ENCODE peak calls at places on chromosomes 7 and 10, in ten cellular contexts. N is AG04450, H is body of pancreas, A is PC-9, V is dorsolateral prefrontal cortex, D is Karpas-422, X is HCT116, S is Panc1, C is A673, U is breast epithelium. Z is an unnamed sample.

GRCh38 chr7:111388016-111388415 is 174.3 kb downstream of the IMMP2L start:
- DNase-seq in N (no peak), H (no peak), A (no peak), V (no peak), D (no peak), X (no peak), S (no peak), C (no peak), U (no peak), Z (no peak)

GRCh38 chr10:22624289-22624738 is 90.1 kb downstream of the PIP4K2A start:
- DNase-seq in N (peak), H (no peak), A (peak), V (no peak), D (no peak), X (no peak), S (peak), C (peak), U (no peak), Z (peak)

GRCh38 chr7:156192921-156193320 is 380.7 kb upstream of the SHH start:
- DNase-seq in N (no peak), H (no peak), A (no peak), V (no peak), D (no peak), X (peak), S (no peak), C (no peak), U (no peak), Z (no peak)

GRCh38 chr7:101696-102376 is 90.5 kb upstream of the FAM20C start:
- DNase-seq in N (peak), H (no peak), A (peak), V (peak), D (no peak), X (no peak), S (peak), C (no peak), U (no peak), Z (peak)

GRCh38 chr10:13830385-13830784 is 243.6 kb downstream of the PRPF18 start:
- DNase-seq in N (no peak), H (no peak), A (no peak), V (no peak), D (no peak), X (no peak), S (no peak), C (no peak), U (no peak), Z (no peak)

GRCh38 chr10:16742165-16742960 is 74.9 kb downstream of the RSU1 start:
- DNase-seq in N (no peak), H (no peak), A (no peak), V (no peak), D (no peak), X (no peak), S (no peak), C (peak), U (no peak), Z (no peak)

GRCh38 chr10:110168601-110169481 is 38.6 kb upstream of the MXI1 start:
- DNase-seq in N (no peak), H (no peak), A (no peak), V (no peak), D (no peak), X (no peak), S (no peak), C (no peak), U (no peak), Z (no peak)

GRCh38 chr10:75911426-75911825 is 480.0 kb downstream of the LRMDA start:
- DNase-seq in N (no peak), H (no peak), A (no peak), V (no peak), D (no peak), X (no peak), S (no peak), C (no peak), U (no peak), Z (peak)

GRCh38 chr10:22319559-22320558 is 1.0 kb upstream of the BMI1 start:
- DNase-seq in N (no peak), H (no peak), A (no peak), V (no peak), D (peak), X (no peak), S (no peak), C (no peak), U (no peak), Z (no peak)

GRCh38 chr7:21640150-21640549 is 97.3 kb downstream of the DNAH11 start:
- DNase-seq in N (no peak), H (no peak), A (peak), V (no peak), D (no peak), X (no peak), S (no peak), C (no peak), U (no peak), Z (no peak)

GRCh38 chr7:13882051-13882450 is 107.4 kb downstream of the ETV1 start:
- DNase-seq in N (no peak), H (no peak), A (no peak), V (no peak), D (no peak), X (no peak), S (no peak), C (no peak), U (no peak), Z (no peak)

GRCh38 chr7:2546776-2547586 is 8.3 kb downstream of the BRAT1 start:
- DNase-seq in N (no peak), H (no peak), A (no peak), V (no peak), D (no peak), X (no peak), S (no peak), C (no peak), U (no peak), Z (no peak)

GRCh38 chr10:5519054-5519453 is 5.7 kb upstream of the CALML3 start:
- DNase-seq in N (no peak), H (no peak), A (no peak), V (no peak), D (no peak), X (no peak), S (no peak), C (no peak), U (no peak), Z (no peak)

GRCh38 chr10:117653170-117653515 is 110.6 kb downstream of the EMX2 start:
- DNase-seq in N (peak), H (peak), A (peak), V (no peak), D (no peak), X (peak), S (peak), C (peak), U (no peak), Z (peak)

GRCh38 chr10:92126100-92126650 is 164.7 kb downstream of the CPEB3 start:
- DNase-seq in N (no peak), H (no peak), A (no peak), V (no peak), D (no peak), X (no peak), S (no peak), C (no peak), U (no peak), Z (peak)

GRCh38 chr10:126565456-126565855 is 105.0 kb downstream of the C10orf90 start:
- DNase-seq in N (no peak), H (no peak), A (no peak), V (no peak), D (no peak), X (no peak), S (no peak), C (peak), U (no peak), Z (no peak)

GRCh38 chr10:86066696-86067095 is 299.9 kb downstream of the GRID1 start:
- DNase-seq in N (no peak), H (no peak), A (no peak), V (peak), D (no peak), X (no peak), S (no peak), C (no peak), U (no peak), Z (no peak)

GRCh38 chr10:124534231-124534798 is 72.7 kb downstream of the LHPP start:
- DNase-seq in N (no peak), H (peak), A (no peak), V (no peak), D (peak), X (no peak), S (no peak), C (no peak), U (peak), Z (no peak)

GRCh38 chr10:88288621-88289059 is 294.5 kb downstream of the RNLS start:
- DNase-seq in N (no peak), H (no peak), A (no peak), V (no peak), D (no peak), X (no peak), S (no peak), C (no peak), U (no peak), Z (peak)

GRCh38 chr7:103914147-103914899 is 75.1 kb downstream of the RELN start:
- DNase-seq in N (no peak), H (no peak), A (no peak), V (no peak), D (no peak), X (no peak), S (no peak), C (no peak), U (no peak), Z (no peak)

GRCh38 chr7:1533569-1534329 is 3.2 kb downstream of the MAFK start:
- DNase-seq in N (peak), H (peak), A (peak), V (no peak), D (no peak), X (no peak), S (peak), C (peak), U (peak), Z (peak)

GRCh38 chr10:129756912-129757861 is 206.9 kb downstream of the EBF3 start:
- DNase-seq in N (no peak), H (peak), A (no peak), V (peak), D (no peak), X (no peak), S (no peak), C (no peak), U (peak), Z (peak)

GRCh38 chr7:70830426-70830825 is 301.5 kb upstream of the GALNT17 start:
- DNase-seq in N (no peak), H (no peak), A (no peak), V (no peak), D (no peak), X (no peak), S (no peak), C (no peak), U (no peak), Z (no peak)

GRCh38 chr10:20276127-20276979 is 460.1 kb downstream of the PLXDC2 start:
- DNase-seq in N (no peak), H (no peak), A (no peak), V (no peak), D (no peak), X (no peak), S (no peak), C (peak), U (no peak), Z (peak)

GRCh38 chr10:89389254-89389653 is 3.2 kb upstream of the IFIT1 start:
- DNase-seq in N (no peak), H (no peak), A (no peak), V (no peak), D (no peak), X (peak), S (no peak), C (peak), U (no peak), Z (peak)

GRCh38 chr10:85934586-85934985 is 432.0 kb downstream of the GRID1 start:
- DNase-seq in N (no peak), H (no peak), A (no peak), V (no peak), D (no peak), X (no peak), S (no peak), C (no peak), U (no peak), Z (no peak)

GRCh38 chr10:116133641-116134040 is 139.4 kb downstream of the GFRA1 start:
- DNase-seq in N (no peak), H (no peak), A (no peak), V (no peak), D (no peak), X (no peak), S (no peak), C (no peak), U (no peak), Z (no peak)

GRCh38 chr7:25854608-25855497 is 297.1 kb upstream of the NFE2L3 start:
- DNase-seq in N (peak), H (no peak), A (peak), V (no peak), D (peak), X (peak), S (no peak), C (peak), U (no peak), Z (peak)

GRCh38 chr10:5564537-5565204 is 39.9 kb downstream of the CALML3 start:
- DNase-seq in N (no peak), H (peak), A (no peak), V (no peak), D (no peak), X (no peak), S (no peak), C (no peak), U (peak), Z (no peak)

GRCh38 chr10:34003561-34003960 is 669.1 kb upstream of the NRP1 start:
- DNase-seq in N (no peak), H (no peak), A (no peak), V (no peak), D (no peak), X (no peak), S (no peak), C (no peak), U (no peak), Z (no peak)

GRCh38 chr7:128030999-128031681 is at the start of gene LRRC4:
- DNase-seq in N (no peak), H (no peak), A (no peak), V (no peak), D (peak), X (no peak), S (no peak), C (peak), U (no peak), Z (peak)

GRCh38 chr10:29688230-29688634 is 53.5 kb upstream of the SVIL start:
- DNase-seq in N (no peak), H (no peak), A (no peak), V (no peak), D (no peak), X (peak), S (no peak), C (peak), U (no peak), Z (no peak)

GRCh38 chr7:142645777-142646176 is 103.5 kb upstream of the PRSS1 start:
- DNase-seq in N (no peak), H (no peak), A (no peak), V (no peak), D (no peak), X (no peak), S (no peak), C (no peak), U (no peak), Z (no peak)

GRCh38 chr10:15485684-15486316 is 114.7 kb upstream of the FAM171A1 start:
- DNase-seq in N (no peak), H (peak), A (no peak), V (no peak), D (no peak), X (no peak), S (no peak), C (no peak), U (no peak), Z (no peak)

GRCh38 chr7:91512958-91513357 is 248.7 kb downstream of the FZD1 start:
- DNase-seq in N (no peak), H (no peak), A (peak), V (no peak), D (no peak), X (no peak), S (no peak), C (peak), U (no peak), Z (peak)

GRCh38 chr10:111756541-111757061 is 427.0 kb downstream of the GPAM start:
- DNase-seq in N (no peak), H (peak), A (no peak), V (peak), D (peak), X (peak), S (peak), C (peak), U (peak), Z (peak)

GRCh38 chr7:130344248-130344866 is at the start of gene CPA5:
- DNase-seq in N (no peak), H (no peak), A (no peak), V (no peak), D (no peak), X (no peak), S (no peak), C (no peak), U (no peak), Z (no peak)

GRCh38 chr10:80292607-80293239 is 3.3 kb upstream of the MAT1A start:
- DNase-seq in N (no peak), H (no peak), A (no peak), V (no peak), D (no peak), X (no peak), S (no peak), C (no peak), U (no peak), Z (no peak)
- H3K27ac ChIP-seq in N (no peak), H (no peak), A (no peak), V (no peak), D (no peak), X (no peak), S (no peak), C (no peak), U (no peak), Z (no peak)

DNA sequence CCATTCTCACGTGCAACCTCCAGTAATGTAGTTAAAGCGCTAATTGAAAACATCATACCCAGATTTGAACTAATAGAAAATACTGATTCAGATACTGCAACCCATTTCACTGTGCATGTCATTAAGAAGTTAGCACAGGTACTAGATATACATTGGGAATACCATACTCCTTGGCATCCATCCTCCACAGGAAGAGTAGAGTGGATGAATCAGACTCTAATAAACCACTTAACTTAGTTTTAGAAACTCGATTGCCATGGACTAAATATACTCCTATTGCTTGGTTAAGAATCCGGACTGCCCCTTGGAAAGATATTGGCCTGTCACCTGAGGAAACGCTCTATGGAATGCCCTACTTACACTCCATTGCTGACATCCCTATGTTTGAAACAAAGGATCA is 9.5 kb downstream of the AKR1B15 start:
- DNase-seq in N (no peak), H (no peak), A (no peak), V (no peak), D (no peak), X (no peak), S (no peak), C (no peak), U (no peak), Z (no peak)
- H3K27ac ChIP-seq in N (no peak), H (no peak), A (no peak), V (no peak), D (no peak), X (no peak), S (no peak), C (no peak), U (no peak), Z (no peak)

GRCh38 chr7:93890041-93890463 is 501 bp downstream of the TFPI2 start:
- DNase-seq in N (no peak), H (peak), A (peak), V (no peak), D (no peak), X (no peak), S (no peak), C (peak), U (no peak), Z (peak)
- H3K27ac ChIP-seq in N (no peak), H (peak), A (peak), V (no peak), D (no peak), X (no peak), S (no peak), C (no peak), U (peak), Z (peak)

GRCh38 chr10:81040947-81041346 is 503.2 kb downstream of the SH2D4B start:
- DNase-seq in N (no peak), H (no peak), A (no peak), V (no peak), D (no peak), X (no peak), S (no peak), C (no peak), U (no peak), Z (no peak)
- H3K27ac ChIP-seq in N (no peak), H (no peak), A (no peak), V (no peak), D (no peak), X (no peak), S (no peak), C (no peak), U (no peak), Z (no peak)

GRCh38 chr7:42914726-42915045 is 2.8 kb upstream of the C7orf25 start:
- DNase-seq in N (no peak), H (no peak), A (no peak), V (no peak), D (no peak), X (no peak), S (no peak), C (no peak), U (no peak), Z (no peak)
- H3K27ac ChIP-seq in N (no peak), H (no peak), A (peak), V (no peak), D (peak), X (no peak), S (no peak), C (peak), U (peak), Z (peak)

GRCh38 chr7:28544453-28545142 is 132.3 kb downstream of the CREB5 start:
- DNase-seq in N (no peak), H (no peak), A (no peak), V (no peak), D (no peak), X (no peak), S (no peak), C (no peak), U (no peak), Z (no peak)

GRCh38 chr7:28546067-28546466 is 133.7 kb downstream of the CREB5 start:
- DNase-seq in N (no peak), H (no peak), A (no peak), V (no peak), D (no peak), X (no peak), S (no peak), C (no peak), U (no peak), Z (no peak)

GRCh38 chr7:28547115-28547514 is 134.8 kb downstream of the CREB5 start:
- DNase-seq in N (no peak), H (no peak), A (no peak), V (no peak), D (no peak), X (no peak), S (no peak), C (no peak), U (no peak), Z (no peak)

GRCh38 chr7:28539289-28539981 is 127.1 kb downstream of the CREB5 start:
- DNase-seq in N (no peak), H (no peak), A (peak), V (no peak), D (no peak), X (no peak), S (no peak), C (no peak), U (no peak), Z (peak)

GRCh38 chr7:28542410-28542809 is 130.1 kb downstream of the CREB5 start:
- DNase-seq in N (no peak), H (no peak), A (no peak), V (no peak), D (no peak), X (no peak), S (no peak), C (no peak), U (no peak), Z (no peak)
- H3K27ac ChIP-seq in N (no peak), H (no peak), A (no peak), V (no peak), D (no peak), X (no peak), S (no peak), C (no peak), U (no peak), Z (no peak)

DNA sequence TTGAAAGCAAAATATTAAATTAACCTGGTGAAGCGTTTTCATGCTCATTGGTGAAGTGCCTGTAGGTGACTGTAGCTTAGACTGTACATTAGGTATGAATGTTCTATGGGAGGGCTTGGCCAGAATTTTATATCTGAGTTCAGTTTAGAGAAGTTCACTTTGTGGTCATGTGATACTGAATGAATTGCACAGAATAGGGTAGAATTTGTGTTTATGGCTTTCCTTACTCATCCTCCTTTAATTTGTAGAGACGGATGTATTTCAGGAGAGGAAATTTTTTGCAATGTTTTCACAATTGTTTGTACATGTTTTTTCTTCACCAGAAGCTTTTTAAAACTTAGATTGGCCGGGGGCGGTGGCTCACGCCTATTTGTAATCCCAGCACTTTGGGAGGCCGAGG is 32.3 kb downstream of the REEP3 start:
- DNase-seq in N (no peak), H (no peak), A (no peak), V (no peak), D (no peak), X (peak), S (peak), C (no peak), U (no peak), Z (no peak)
- H3K27ac ChIP-seq in N (peak), H (no peak), A (peak), V (no peak), D (no peak), X (peak), S (peak), C (no peak), U (peak), Z (peak)